ENCODE peak calls at places on chromosomes 13 and 19, in eight cellular contexts. B, J, X, K, I, V, M and H are unnamed samples. For H3K4me1, the result is how much of the 10 kb centered on the place peaks cover.

GRCh38 chr13:53238241-53238640 is 209.6 kb downstream of the OLFM4 start:
- DNase-seq in K (no peak), B (no peak), X (no peak), V (no peak), I (no peak), J (no peak), M (no peak), H (no peak)

GRCh38 chr13:24124789-24125476 is 35.6 kb upstream of the SPATA13 start:
- DNase-seq in J (no peak), M (no peak), B (no peak), I (no peak), V (no peak), X (no peak), K (no peak), H (no peak)

GRCh38 chr13:93116809-93117208 is 109.8 kb upstream of the GPC6 start:
- DNase-seq in M (no peak), X (no peak), B (no peak), J (no peak), I (no peak), V (no peak), K (no peak), H (no peak)

GRCh38 chr13:43390101-43390500 is 366.7 kb downstream of the DNAJC15 start:
- DNase-seq in B (no peak), V (no peak), J (no peak), M (no peak), K (no peak), X (no peak), I (no peak), H (no peak)

GRCh38 chr19:42433503-42434260 is 6.5 kb upstream of the LIPE start:
- DNase-seq in J (peak), V (peak), X (peak), I (no peak), K (peak), B (peak), M (no peak), H (peak)

GRCh38 chr19:33075519-33075918 is 5.5 kb upstream of the GPATCH1 start:
- DNase-seq in K (no peak), J (no peak), M (no peak), B (no peak), V (no peak), X (no peak), I (no peak), H (no peak)

GRCh38 chr13:98405107-98405571 is 171.8 kb downstream of the STK24 start:
- DNase-seq in J (no peak), K (no peak), X (no peak), V (peak), M (no peak), B (peak), I (no peak), H (no peak)

GRCh38 chr19:28553005-28553404 is 659.9 kb downstream of the UQCRFS1 start:
- DNase-seq in X (peak), I (no peak), K (no peak), B (no peak), M (no peak), V (no peak), J (no peak), H (no peak)

GRCh38 chr13:56510836-56511235 is 629.9 kb upstream of the PRR20A start:
- DNase-seq in K (no peak), I (no peak), B (no peak), M (no peak), X (no peak), J (no peak), V (no peak), H (no peak)

GRCh38 chr19:11257827-11258380 is 4.4 kb downstream of the DOCK6 start:
- DNase-seq in M (no peak), J (no peak), I (no peak), K (no peak), B (no peak), X (no peak), V (no peak), H (no peak)

GRCh38 chr13:69690999-69691398 is 416.6 kb upstream of the ATXN8OS start:
- DNase-seq in J (no peak), M (no peak), B (no peak), X (no peak), K (no peak), V (no peak), I (no peak), H (no peak)

GRCh38 chr13:51006067-51006800 is 96.6 kb downstream of the RNASEH2B start:
- DNase-seq in B (no peak), I (no peak), K (no peak), J (no peak), V (no peak), X (no peak), M (no peak), H (no peak)

GRCh38 chr19:52520013-52520412 is 7.5 kb upstream of the ZNF808 start:
- DNase-seq in B (no peak), J (no peak), X (no peak), M (no peak), V (no peak), I (no peak), K (no peak), H (no peak)

GRCh38 chr19:46133101-46133627 is 8.7 kb upstream of the IGFL3 start:
- DNase-seq in M (no peak), J (no peak), K (no peak), B (no peak), V (peak), I (no peak), X (no peak), H (no peak)

GRCh38 chr13:66077286-66077685 is 1152.8 kb downstream of the PCDH9 start:
- DNase-seq in B (no peak), J (no peak), K (no peak), V (no peak), I (no peak), X (no peak), M (no peak), H (no peak)

GRCh38 chr13:97212540-97213146 is 9.5 kb upstream of the MBNL2 start:
- DNase-seq in V (no peak), B (no peak), X (no peak), K (no peak), I (peak), M (no peak), J (no peak), H (no peak)

GRCh38 chr13:105452895-105453294 is 1082.6 kb downstream of the EFNB2 start:
- DNase-seq in X (no peak), J (no peak), B (no peak), I (no peak), V (no peak), M (no peak), K (no peak), H (no peak)

GRCh38 chr19:45079911-45080469 is 930 bp downstream of the GEMIN7 start:
- DNase-seq in I (no peak), J (no peak), V (no peak), B (no peak), M (no peak), K (peak), X (no peak), H (no peak)

GRCh38 chr19:57055956-57056355 is 63.8 kb upstream of the USP29 start:
- DNase-seq in X (no peak), B (no peak), K (no peak), I (no peak), J (no peak), V (no peak), M (no peak), H (no peak)

GRCh38 chr13:21010621-21011020 is 50.8 kb downstream of the LATS2 start:
- DNase-seq in M (no peak), J (no peak), K (no peak), X (no peak), I (no peak), B (no peak), V (no peak), H (no peak)

GRCh38 chr19:48718711-48719231 is 754 bp downstream of the MAMSTR start:
- DNase-seq in I (no peak), M (no peak), X (no peak), J (no peak), V (no peak), K (no peak), B (peak), H (no peak)

GRCh38 chr19:48719263-48720171 is at the start of gene MAMSTR:
- DNase-seq in K (no peak), J (no peak), X (no peak), V (no peak), M (no peak), B (peak), I (no peak), H (no peak)

GRCh38 chr19:48722196-48722708 is 2.7 kb upstream of the MAMSTR start:
- DNase-seq in J (no peak), M (no peak), K (no peak), X (no peak), V (no peak), I (no peak), B (peak), H (no peak)

GRCh38 chr19:48720251-48720612 is 707 bp upstream of the MAMSTR start:
- DNase-seq in K (no peak), J (peak), I (no peak), B (no peak), V (no peak), M (no peak), X (no peak), H (no peak)

DNA sequence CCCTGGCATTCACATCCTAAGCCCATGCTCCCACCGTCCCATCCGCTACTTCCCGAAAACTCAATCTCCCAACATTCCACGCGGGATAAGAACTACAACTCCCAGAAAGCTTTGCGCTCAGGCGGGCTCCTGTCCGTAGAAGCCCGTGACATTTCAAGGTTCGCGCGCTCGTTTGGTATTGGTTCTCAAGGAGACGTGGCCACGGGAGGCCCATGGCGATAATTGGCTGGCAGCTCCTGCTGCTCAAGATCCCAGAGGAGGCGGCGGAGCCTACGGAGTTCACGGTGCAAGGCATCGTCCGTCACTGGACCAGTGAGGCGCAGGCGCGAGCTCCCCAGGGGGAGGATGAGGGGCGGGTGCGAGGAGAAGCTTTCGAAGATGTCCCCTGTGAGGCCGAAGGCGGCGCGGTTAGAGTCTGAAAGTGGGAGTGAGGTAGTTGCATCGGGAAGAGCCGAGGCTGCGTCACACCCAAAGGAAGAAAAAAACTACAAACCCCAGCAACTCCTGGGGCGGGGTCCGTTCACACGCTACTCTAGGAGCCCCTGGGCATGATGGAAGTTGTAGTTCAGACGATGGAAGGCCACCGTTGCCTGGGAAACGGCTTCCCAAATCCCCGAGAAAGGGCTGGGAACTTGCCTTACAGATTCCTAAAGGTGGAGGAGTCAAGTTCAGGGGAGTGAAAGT is 1.2 kb upstream of the MAMSTR start:
- DNase-seq in I (peak), X (peak), B (peak), K (peak), M (peak), J (peak), V (peak), H (peak)
- H3K4me1 ChIP-seq in I (under half), X (under half), B (under half), K (under half), M (under half), J (half or more), V (under half), H (under half)

DNA sequence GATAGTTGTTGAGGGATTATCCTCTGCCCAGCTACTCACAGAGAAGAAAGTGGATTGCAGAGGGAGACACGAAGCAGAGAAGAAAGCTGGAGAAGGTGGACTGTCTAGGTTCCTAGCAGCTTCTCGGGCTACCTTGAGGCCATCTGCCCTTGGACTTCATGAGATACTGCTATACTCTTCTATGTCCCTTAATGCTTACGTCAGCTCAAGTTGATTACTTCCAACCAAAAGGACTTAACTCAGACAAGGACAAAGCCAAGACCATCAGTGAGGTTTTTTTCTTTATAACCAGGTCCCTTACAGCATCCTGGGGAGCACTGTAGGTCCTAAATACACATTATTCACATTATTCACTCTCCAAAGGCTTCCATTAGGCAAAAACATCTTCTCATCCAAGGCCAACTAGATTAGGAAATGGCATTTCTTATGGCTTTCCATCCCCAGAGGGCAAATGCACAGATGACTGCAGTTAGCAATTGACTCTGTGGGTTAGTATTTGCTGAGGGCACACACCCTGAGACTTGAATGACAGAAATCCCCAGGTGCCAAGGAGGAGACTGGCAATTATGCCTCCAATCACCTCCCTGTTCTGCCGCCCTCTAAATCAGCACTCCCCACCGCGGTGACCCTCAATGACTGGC is 4.1 kb upstream of the UBE2L5 start:
- DNase-seq in V (no peak), B (no peak), I (no peak), X (no peak), J (no peak), M (no peak), K (no peak), H (no peak)
- H3K27ac ChIP-seq in V (no peak), B (no peak), I (peak), X (peak), J (no peak), M (no peak), K (no peak), H (peak)

DNA sequence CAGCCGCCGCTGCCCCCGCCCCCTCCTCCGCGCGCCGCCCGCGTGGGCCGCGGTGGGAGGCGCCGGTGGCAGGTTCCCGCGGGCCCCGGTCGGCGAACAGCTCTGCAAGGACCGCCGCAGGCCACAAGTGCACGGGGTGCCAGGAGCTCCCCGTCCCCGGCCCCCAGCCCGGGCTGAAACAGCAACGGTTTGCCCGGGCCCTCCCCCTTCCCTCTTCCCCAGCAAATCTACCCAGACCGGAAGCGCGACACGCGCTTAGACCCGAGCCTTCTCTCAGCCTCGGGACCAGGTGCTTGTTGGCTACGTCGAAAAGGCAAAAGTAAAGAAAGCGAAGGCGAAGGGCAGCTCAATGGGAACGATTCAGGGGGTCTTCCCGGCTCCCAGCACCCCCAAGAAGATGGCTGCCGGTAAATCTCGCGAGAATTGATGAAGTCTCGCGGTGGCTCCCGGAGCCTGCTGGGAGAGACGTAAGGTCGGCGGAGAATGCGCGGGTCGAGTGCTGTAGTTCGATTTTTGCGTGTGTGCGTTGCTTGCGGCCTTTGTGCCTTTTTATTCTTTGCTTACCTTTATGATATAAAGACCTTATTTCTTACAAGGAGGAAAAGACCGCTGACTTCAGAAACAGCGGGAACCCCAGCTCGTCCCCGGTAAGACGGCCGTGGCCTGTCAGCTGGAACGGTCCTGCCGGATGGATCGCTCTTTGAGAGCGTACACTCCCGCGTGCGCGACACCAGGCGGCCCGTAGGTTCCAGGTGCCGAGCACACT is at the start of gene RBM26:
- DNase-seq in B (peak), J (peak), K (peak), I (peak), M (peak), X (peak), V (peak), H (peak)
- H3K4me1 ChIP-seq in B (under half), J (half or more), K (under half), I (under half), M (half or more), X (half or more), V (under half), H (under half)

GRCh38 chr19:50478901-50479715 is 2.5 kb upstream of the GARIN5A start:
- DNase-seq in K (peak), J (no peak), V (no peak), B (peak), I (no peak), X (peak), M (no peak), H (no peak)

GRCh38 chr19:50480281-50481111 is 3.8 kb upstream of the GARIN5A start:
- DNase-seq in X (no peak), V (no peak), B (peak), M (no peak), K (peak), J (no peak), I (no peak), H (no peak)

GRCh38 chr19:50481351-50482149 is 4.9 kb upstream of the GARIN5A start:
- DNase-seq in M (no peak), J (no peak), B (peak), I (no peak), X (no peak), K (peak), V (no peak), H (no peak)

GRCh38 chr19:50477751-50478515 is 1.3 kb upstream of the GARIN5A start:
- DNase-seq in J (no peak), B (peak), K (peak), X (no peak), I (no peak), M (no peak), V (no peak), H (no peak)

GRCh38 chr19:50479761-50480251 is 3.2 kb upstream of the GARIN5A start:
- DNase-seq in I (no peak), K (peak), X (no peak), M (no peak), V (no peak), J (no peak), B (peak), H (no peak)
- H3K27ac ChIP-seq in I (no peak), K (no peak), X (no peak), M (no peak), V (no peak), J (no peak), B (no peak), H (no peak)